ENCODE peak calls at places on chromosomes 7 and 10, in seven cellular contexts. D, Q, J, G, C, Y and M are unnamed samples.

GRCh38 chr10:81082621-81083376 is 545.1 kb downstream of the SH2D4B start:
- DNase-seq in J (no peak), Q (no peak), Y (no peak), D (no peak), C (no peak), G (no peak), M (no peak)

GRCh38 chr7:115066634-115067033 is 144.7 kb downstream of the MDFIC start:
- DNase-seq in J (no peak), C (no peak), Y (no peak), G (no peak), Q (no peak), D (no peak), M (no peak)

GRCh38 chr10:90592903-90593302 is 264.9 kb downstream of the HTR7 start:
- DNase-seq in J (peak; percentile 9), Y (peak; percentile 42), D (peak; percentile 8), G (no peak), Q (peak; percentile 59), C (peak; percentile 68), M (peak; percentile 17)

GRCh38 chr7:141480953-141481352 is 70.3 kb upstream of the AGK start:
- DNase-seq in Y (no peak), J (peak; percentile 48), Q (no peak), D (no peak), G (no peak), C (no peak), M (no peak)

GRCh38 chr10:79245539-79246208 is 101.6 kb upstream of the PPIF start:
- DNase-seq in Q (no peak), G (no peak), C (no peak), D (no peak), Y (no peak), J (no peak), M (no peak)

GRCh38 chr7:134016223-134016941 is 110.8 kb upstream of the LRGUK start:
- DNase-seq in J (peak; percentile 67), Q (peak; percentile 60), Y (peak; percentile 21), C (peak; percentile 12), G (peak; percentile 57), D (no peak), M (peak; percentile 35)

GRCh38 chr7:27917774-27918314 is 177.9 kb downstream of the TAX1BP1 start:
- DNase-seq in C (no peak), D (no peak), Q (no peak), Y (peak; percentile 19), J (no peak), G (no peak), M (no peak)

GRCh38 chr10:8998751-8999150 is 944.3 kb downstream of the GATA3 start:
- DNase-seq in C (no peak), Y (no peak), Q (no peak), J (no peak), G (no peak), D (no peak), M (no peak)

GRCh38 chr10:88413412-88413811 is 169.7 kb downstream of the RNLS start:
- DNase-seq in Y (no peak), Q (no peak), G (no peak), C (no peak), D (no peak), J (no peak), M (no peak)

GRCh38 chr10:34587002-34587740 is 227.9 kb downstream of the PARD3 start:
- DNase-seq in D (no peak), Y (no peak), C (no peak), Q (no peak), J (no peak), G (no peak), M (no peak)

GRCh38 chr7:101017099-101017777 is 2.6 kb upstream of the MUC17 start:
- DNase-seq in Q (peak; percentile 72), C (no peak), D (peak; percentile 36), J (peak; percentile 82), Y (peak; percentile 62), G (peak; percentile 86), M (no peak)

GRCh38 chr10:51204691-51205090 is 130.4 kb downstream of the PRKG1 start:
- DNase-seq in G (no peak), J (no peak), D (no peak), Y (no peak), Q (no peak), C (no peak), M (no peak)

GRCh38 chr10:51198170-51198569 is 123.9 kb downstream of the PRKG1 start:
- DNase-seq in G (no peak), Q (no peak), J (no peak), D (no peak), Y (no peak), C (no peak), M (no peak)

GRCh38 chr10:51204076-51204475 is 129.8 kb downstream of the PRKG1 start:
- DNase-seq in Y (no peak), G (no peak), D (no peak), C (no peak), J (no peak), Q (no peak), M (no peak)

GRCh38 chr10:51203359-51203758 is 129.1 kb downstream of the PRKG1 start:
- DNase-seq in J (no peak), C (no peak), D (no peak), Y (no peak), G (no peak), Q (no peak), M (no peak)

DNA sequence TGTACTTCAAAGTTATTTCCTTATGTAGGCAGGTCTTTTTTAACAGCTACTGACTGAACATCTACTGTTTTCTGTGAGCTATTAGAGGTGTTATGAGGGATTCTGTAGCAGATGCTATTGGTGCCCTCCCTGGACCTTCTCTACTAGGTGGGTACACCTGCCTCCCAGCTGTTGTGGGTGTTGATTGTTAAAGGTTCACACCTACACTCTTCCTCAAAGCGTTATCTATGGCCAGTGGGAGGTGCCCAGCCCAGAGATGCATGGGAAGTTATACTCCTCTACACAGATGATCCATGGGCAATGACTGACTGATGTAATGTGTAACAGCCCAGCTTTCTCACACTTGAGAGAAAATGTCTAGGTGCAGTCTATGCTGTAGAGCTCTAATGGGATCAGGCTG is 127.7 kb downstream of the PRKG1 start:
- DNase-seq in G (no peak), J (no peak), D (no peak), Q (no peak), C (no peak), Y (no peak), M (no peak)
- TF ChIP-seq JUND in G (no peak), J (no peak), D (no peak), Q (no peak), C (no peak), Y (no peak), M (no peak)

GRCh38 chr7:7207876-7208275 is 25.5 kb downstream of the C1GALT1 start:
- DNase-seq in G (no peak), J (no peak), D (no peak), Q (no peak), Y (no peak), C (no peak), M (no peak)

GRCh38 chr7:7209412-7210050 is 27.2 kb downstream of the C1GALT1 start:
- DNase-seq in G (no peak), D (no peak), Q (no peak), Y (no peak), J (no peak), C (no peak), M (no peak)

GRCh38 chr7:7208524-7208923 is 26.2 kb downstream of the C1GALT1 start:
- DNase-seq in G (no peak), Y (no peak), Q (no peak), J (no peak), C (no peak), D (no peak), M (no peak)

GRCh38 chr7:7212612-7213011 is 30.3 kb downstream of the C1GALT1 start:
- DNase-seq in G (no peak), D (no peak), C (no peak), Y (peak; percentile 80), J (no peak), Q (no peak), M (no peak)

DNA sequence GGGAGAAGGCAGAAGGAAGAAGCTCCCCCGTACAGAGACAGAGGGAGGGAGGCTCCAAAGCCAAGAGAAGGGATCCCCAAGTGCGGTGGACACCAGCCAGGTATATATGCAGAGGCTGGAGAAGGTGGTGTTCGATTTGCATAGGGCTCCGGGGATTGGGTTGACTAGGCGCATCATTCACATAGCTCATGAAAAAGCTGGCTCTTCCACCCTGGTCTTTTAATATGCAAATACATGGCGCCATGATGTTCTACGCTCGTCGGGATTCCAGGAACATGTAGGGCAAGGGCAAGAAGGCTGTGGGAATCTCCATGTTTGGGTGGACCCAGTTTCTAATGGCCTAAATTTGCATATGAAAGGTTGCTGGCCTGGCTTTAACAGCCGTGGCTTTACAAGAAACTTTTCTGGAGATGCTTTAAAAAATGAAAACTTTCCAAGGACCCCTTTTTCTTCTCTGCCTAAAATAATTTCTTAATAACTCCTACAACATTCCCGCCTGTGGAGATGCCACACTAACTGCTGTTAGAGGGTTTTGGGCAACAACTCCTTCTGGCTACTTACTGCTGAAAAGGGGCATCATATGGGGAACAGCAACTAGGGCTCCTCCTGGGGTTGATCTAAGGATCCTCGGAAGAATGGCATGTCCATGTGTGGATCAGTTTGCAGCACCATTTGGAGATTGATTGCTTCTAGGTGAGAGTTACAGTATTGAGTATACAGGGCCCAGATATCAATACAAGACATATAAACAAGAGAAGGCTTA is 28.3 kb downstream of the C1GALT1 start:
- DNase-seq in C (no peak), D (no peak), Q (peak; percentile 61), G (no peak), J (no peak), Y (no peak), M (no peak)
- TF ChIP-seq JUND in C (no peak), D (no peak), Q (no peak), G (no peak), J (no peak), Y (no peak), M (no peak)

GRCh38 chr7:70614237-70614984 is 517.5 kb upstream of the GALNT17 start:
- DNase-seq in D (no peak), Q (peak; percentile 69), C (no peak), Y (no peak), G (no peak), J (peak; percentile 91), M (no peak)
- TF ChIP-seq JUND in D (no peak), Q (no peak), C (no peak), Y (no peak), G (no peak), J (peak; percentile 42), M (no peak)

GRCh38 chr7:55261386-55261770 is 103.8 kb upstream of the LANCL2 start:
- DNase-seq in D (no peak), J (peak; percentile 7), C (no peak), Q (peak; percentile 19), Y (no peak), G (no peak), M (no peak)
- TF ChIP-seq JUND in D (no peak), J (no peak), C (no peak), Q (no peak), Y (no peak), G (no peak), M (no peak)

DNA sequence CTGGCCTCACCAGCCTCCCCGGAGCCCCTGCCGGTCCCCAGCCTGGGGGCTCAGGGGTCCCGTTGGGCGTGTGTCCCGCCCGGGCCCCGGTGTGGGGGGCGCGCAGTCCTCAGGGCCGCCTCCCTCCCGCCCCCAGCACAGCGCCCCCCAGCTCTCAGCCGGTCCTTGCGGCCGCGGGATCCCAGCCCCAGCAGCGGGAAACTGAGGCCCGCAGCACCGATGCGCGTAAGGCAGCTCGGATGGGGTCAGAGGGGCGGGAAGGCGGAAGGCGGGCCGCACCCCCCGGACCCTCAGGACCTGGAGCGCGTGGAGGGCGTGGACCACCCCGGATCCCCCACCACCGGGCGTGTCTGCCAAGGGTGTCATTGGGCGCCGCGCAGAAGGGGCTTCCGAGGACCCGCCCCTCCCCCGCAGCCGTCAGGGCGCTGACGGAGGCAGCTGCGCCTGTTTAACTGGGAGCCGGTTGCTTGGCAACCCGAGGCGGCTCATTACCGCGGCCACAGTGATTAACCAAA is 14.9 kb downstream of the UNCX start:
- DNase-seq in J (peak; percentile 76), C (no peak), G (no peak), Y (no peak), Q (no peak), D (no peak), M (no peak)
- TF ChIP-seq JUND in J (no peak), C (no peak), G (no peak), Y (no peak), Q (no peak), D (no peak), M (no peak)

GRCh38 chr10:11849908-11850307 is 26.8 kb downstream of the PROSER2 start:
- DNase-seq in J (no peak), D (no peak), G (no peak), Q (no peak), C (no peak), Y (no peak), M (no peak)
- TF ChIP-seq JUND in J (no peak), D (no peak), G (no peak), Q (no peak), C (no peak), Y (no peak), M (no peak)